ENCODE peak calls at places on chromosome 1, in eight cellular contexts. One of them, this sample, is unnamed.

GRCh38 chr1:202165267-202165941 is 5.0 kb upstream of the PTPN7 start:
- DNase-seq in adrenal gland: no peak
- DNase-seq in brain microvascular endothelial cell: no peak
- DNase-seq in BJ: no peak
- DNase-seq in aorta: no peak
- DNase-seq in CD8-positive, alpha-beta memory T cell: no peak
- DNase-seq in mucosa of descending colon: no peak
- DNase-seq in upper lobe of right lung: peak; percentile 57
- DNase-seq in this sample: no peak

GRCh38 chr1:225480825-225481434 is 53.1 kb upstream of the LBR start:
- DNase-seq in BJ: no peak
- DNase-seq in upper lobe of right lung: peak; percentile 71
- DNase-seq in CD8-positive, alpha-beta memory T cell: peak; percentile 63
- DNase-seq in adrenal gland: peak; percentile 62
- DNase-seq in aorta: peak; percentile 48
- DNase-seq in mucosa of descending colon: peak; percentile 86
- DNase-seq in brain microvascular endothelial cell: no peak
- DNase-seq in this sample: peak; percentile 81

GRCh38 chr1:190491404-190491803 is 13.7 kb upstream of the BRINP3 start:
- DNase-seq in BJ: no peak
- DNase-seq in upper lobe of right lung: no peak
- DNase-seq in adrenal gland: no peak
- DNase-seq in aorta: no peak
- DNase-seq in CD8-positive, alpha-beta memory T cell: no peak
- DNase-seq in mucosa of descending colon: no peak
- DNase-seq in brain microvascular endothelial cell: no peak
- DNase-seq in this sample: no peak

GRCh38 chr1:15617173-15617873 is at the start of gene DDI2:
- DNase-seq in adrenal gland: peak; percentile 97
- DNase-seq in mucosa of descending colon: peak; percentile 98
- DNase-seq in brain microvascular endothelial cell: peak; percentile 97
- DNase-seq in upper lobe of right lung: peak; percentile 98
- DNase-seq in BJ: peak; percentile 94
- DNase-seq in CD8-positive, alpha-beta memory T cell: peak; percentile 96
- DNase-seq in aorta: peak; percentile 98
- DNase-seq in this sample: peak; percentile 99

GRCh38 chr1:244325056-244325764 is 126.5 kb downstream of the ADSS2 start:
- DNase-seq in aorta: peak; percentile 69
- DNase-seq in mucosa of descending colon: no peak
- DNase-seq in brain microvascular endothelial cell: no peak
- DNase-seq in upper lobe of right lung: no peak
- DNase-seq in BJ: no peak
- DNase-seq in CD8-positive, alpha-beta memory T cell: peak; percentile 58
- DNase-seq in adrenal gland: no peak
- DNase-seq in this sample: peak; percentile 32

GRCh38 chr1:227899141-227899819 is 48.5 kb downstream of the WNT9A start:
- DNase-seq in BJ: no peak
- DNase-seq in brain microvascular endothelial cell: no peak
- DNase-seq in upper lobe of right lung: peak; percentile 51
- DNase-seq in mucosa of descending colon: peak; percentile 12
- DNase-seq in adrenal gland: no peak
- DNase-seq in aorta: peak; percentile 15
- DNase-seq in CD8-positive, alpha-beta memory T cell: no peak
- DNase-seq in this sample: no peak

GRCh38 chr1:185998391-185998790 is 264.2 kb downstream of the HMCN1 start:
- DNase-seq in upper lobe of right lung: no peak
- DNase-seq in adrenal gland: no peak
- DNase-seq in mucosa of descending colon: no peak
- DNase-seq in CD8-positive, alpha-beta memory T cell: no peak
- DNase-seq in brain microvascular endothelial cell: no peak
- DNase-seq in BJ: no peak
- DNase-seq in aorta: peak; percentile 46
- DNase-seq in this sample: no peak

GRCh38 chr1:202017385-202018225 is 7.2 kb downstream of the ELF3 start:
- DNase-seq in mucosa of descending colon: peak; percentile 89
- DNase-seq in aorta: no peak
- DNase-seq in brain microvascular endothelial cell: no peak
- DNase-seq in upper lobe of right lung: peak; percentile 81
- DNase-seq in CD8-positive, alpha-beta memory T cell: no peak
- DNase-seq in adrenal gland: no peak
- DNase-seq in BJ: no peak
- DNase-seq in this sample: peak; percentile 96

GRCh38 chr1:91712981-91713841 is 172.7 kb downstream of the TGFBR3 start:
- DNase-seq in CD8-positive, alpha-beta memory T cell: no peak
- DNase-seq in upper lobe of right lung: no peak
- DNase-seq in brain microvascular endothelial cell: peak; percentile 50
- DNase-seq in adrenal gland: no peak
- DNase-seq in mucosa of descending colon: peak; percentile 36
- DNase-seq in aorta: no peak
- DNase-seq in BJ: no peak
- DNase-seq in this sample: no peak

GRCh38 chr1:223707270-223708000 is 4.9 kb upstream of the CAPN2 start:
- DNase-seq in BJ: peak; percentile 97
- DNase-seq in aorta: peak; percentile 86
- DNase-seq in upper lobe of right lung: peak; percentile 76
- DNase-seq in CD8-positive, alpha-beta memory T cell: no peak
- DNase-seq in mucosa of descending colon: peak; percentile 74
- DNase-seq in brain microvascular endothelial cell: peak; percentile 99
- DNase-seq in adrenal gland: peak; percentile 92
- DNase-seq in this sample: peak; percentile 87

GRCh38 chr1:228060458-228061190 is 21.9 kb upstream of the ARF1 start:
- DNase-seq in CD8-positive, alpha-beta memory T cell: peak; percentile 43
- DNase-seq in mucosa of descending colon: peak; percentile 76
- DNase-seq in adrenal gland: no peak
- DNase-seq in brain microvascular endothelial cell: no peak
- DNase-seq in aorta: peak; percentile 38
- DNase-seq in upper lobe of right lung: peak; percentile 81
- DNase-seq in BJ: no peak
- DNase-seq in this sample: peak; percentile 31

GRCh38 chr1:27689423-27690173 is 17.6 kb upstream of the IFI6 start:
- DNase-seq in aorta: no peak
- DNase-seq in CD8-positive, alpha-beta memory T cell: no peak
- DNase-seq in BJ: no peak
- DNase-seq in upper lobe of right lung: no peak
- DNase-seq in mucosa of descending colon: no peak
- DNase-seq in adrenal gland: no peak
- DNase-seq in brain microvascular endothelial cell: peak; percentile 63
- DNase-seq in this sample: no peak

GRCh38 chr1:94646786-94647555 is 105.4 kb upstream of the F3 start:
- DNase-seq in upper lobe of right lung: no peak
- DNase-seq in adrenal gland: no peak
- DNase-seq in brain microvascular endothelial cell: no peak
- DNase-seq in BJ: no peak
- DNase-seq in CD8-positive, alpha-beta memory T cell: no peak
- DNase-seq in mucosa of descending colon: no peak
- DNase-seq in aorta: no peak
- DNase-seq in this sample: no peak

GRCh38 chr1:59057211-59057694 is 239.6 kb upstream of the FGGY start:
- DNase-seq in aorta: peak; percentile 75
- DNase-seq in CD8-positive, alpha-beta memory T cell: no peak
- DNase-seq in adrenal gland: peak; percentile 43
- DNase-seq in mucosa of descending colon: peak; percentile 50
- DNase-seq in upper lobe of right lung: no peak
- DNase-seq in brain microvascular endothelial cell: peak; percentile 90
- DNase-seq in BJ: peak; percentile 95
- DNase-seq in this sample: peak; percentile 61

GRCh38 chr1:107669996-107670395 is 295.0 kb downstream of the VAV3 start:
- DNase-seq in adrenal gland: peak; percentile 57
- DNase-seq in upper lobe of right lung: no peak
- DNase-seq in brain microvascular endothelial cell: no peak
- DNase-seq in CD8-positive, alpha-beta memory T cell: no peak
- DNase-seq in aorta: peak; percentile 49
- DNase-seq in mucosa of descending colon: peak; percentile 71
- DNase-seq in BJ: no peak
- DNase-seq in this sample: peak; percentile 52

GRCh38 chr1:21933397-21934248 is 3.5 kb downstream of the HSPG2 start:
- DNase-seq in aorta: peak; percentile 69
- DNase-seq in upper lobe of right lung: peak; percentile 88
- DNase-seq in CD8-positive, alpha-beta memory T cell: no peak
- DNase-seq in adrenal gland: peak; percentile 78
- DNase-seq in mucosa of descending colon: peak; percentile 64
- DNase-seq in BJ: no peak
- DNase-seq in brain microvascular endothelial cell: no peak
- DNase-seq in this sample: no peak

DNA sequence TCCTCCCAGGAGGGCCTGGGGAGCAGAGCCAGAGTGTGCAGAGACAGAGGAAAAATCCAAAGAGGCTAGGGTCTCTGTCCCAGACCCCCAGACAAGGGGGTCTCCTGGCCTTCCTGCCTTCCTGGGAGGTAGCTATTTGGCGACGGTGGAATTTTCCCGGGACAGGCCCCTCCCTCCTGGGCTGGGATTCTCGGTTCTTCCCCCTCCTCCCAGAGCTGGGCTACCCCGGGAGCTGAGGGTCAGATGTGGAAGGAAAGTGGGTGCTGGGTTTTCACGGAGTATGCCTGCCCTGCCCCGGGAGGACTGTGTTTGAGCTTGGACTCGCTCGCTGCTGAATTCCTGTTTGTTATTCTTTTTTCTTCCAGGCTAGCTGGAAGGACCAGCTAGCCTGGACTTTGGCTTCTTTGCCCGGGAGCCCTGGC is 770 bp downstream of the AMPD2 start:
- DNase-seq in brain microvascular endothelial cell: peak; percentile 49
- DNase-seq in upper lobe of right lung: peak; percentile 66
- DNase-seq in aorta: peak; percentile 71
- DNase-seq in mucosa of descending colon: peak; percentile 67
- DNase-seq in CD8-positive, alpha-beta memory T cell: no peak
- DNase-seq in adrenal gland: no peak
- DNase-seq in BJ: no peak
- DNase-seq in this sample: no peak
- H3K36me3 ChIP-seq in brain microvascular endothelial cell: no peaks in the 10 kb centered on the region
- H3K36me3 ChIP-seq in upper lobe of right lung: no peaks in the 10 kb centered on the region
- H3K36me3 ChIP-seq in aorta: no peaks in the 10 kb centered on the region
- H3K36me3 ChIP-seq in mucosa of descending colon: no peaks in the 10 kb centered on the region
- H3K36me3 ChIP-seq in CD8-positive, alpha-beta memory T cell: no peaks in the 10 kb centered on the region
- H3K36me3 ChIP-seq in adrenal gland: no peaks in the 10 kb centered on the region
- H3K36me3 ChIP-seq in BJ: peaks cover 1% of the 10 kb centered on the region
- H3K36me3 ChIP-seq in this sample: no peaks in the 10 kb centered on the region

GRCh38 chr1:44806025-44806703 is 987 bp downstream of the DYNLT4 start:
- DNase-seq in adrenal gland: no peak
- DNase-seq in brain microvascular endothelial cell: no peak
- DNase-seq in BJ: no peak
- DNase-seq in upper lobe of right lung: peak; percentile 70
- DNase-seq in mucosa of descending colon: peak; percentile 46
- DNase-seq in CD8-positive, alpha-beta memory T cell: peak; percentile 54
- DNase-seq in aorta: peak; percentile 57
- DNase-seq in this sample: no peak
- H3K36me3 ChIP-seq in adrenal gland: no peaks in the 10 kb centered on the region
- H3K36me3 ChIP-seq in brain microvascular endothelial cell: peaks cover 52% of the 10 kb centered on the region
- H3K36me3 ChIP-seq in BJ: peaks cover 37% of the 10 kb centered on the region
- H3K36me3 ChIP-seq in upper lobe of right lung: peaks cover 44% of the 10 kb centered on the region
- H3K36me3 ChIP-seq in mucosa of descending colon: no peaks in the 10 kb centered on the region
- H3K36me3 ChIP-seq in CD8-positive, alpha-beta memory T cell: peaks cover 29% of the 10 kb centered on the region
- H3K36me3 ChIP-seq in aorta: no peaks in the 10 kb centered on the region
- H3K36me3 ChIP-seq in this sample: peaks cover 8% of the 10 kb centered on the region

DNA sequence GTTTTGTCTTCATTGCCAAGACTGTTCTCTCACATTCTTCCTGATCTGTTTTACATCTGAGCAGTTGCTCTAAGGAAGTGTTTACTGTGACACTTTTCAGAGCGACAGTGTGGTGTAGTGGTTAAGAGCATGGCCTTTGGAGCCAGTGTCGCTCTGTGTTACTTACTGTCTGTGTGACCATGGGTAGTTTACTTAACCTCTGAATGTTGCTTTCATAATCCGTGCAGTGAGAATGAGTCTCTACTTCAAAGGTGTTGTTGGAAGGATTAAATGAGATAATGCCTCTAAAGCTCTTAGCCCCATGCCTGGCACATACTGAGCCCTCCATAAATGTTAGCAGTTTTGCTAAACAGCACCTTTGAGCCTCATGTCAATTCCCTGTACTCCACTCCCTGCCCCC is 35.9 kb upstream of the ZFP69B start:
- DNase-seq in brain microvascular endothelial cell: no peak
- DNase-seq in CD8-positive, alpha-beta memory T cell: no peak
- DNase-seq in mucosa of descending colon: no peak
- DNase-seq in aorta: no peak
- DNase-seq in BJ: no peak
- DNase-seq in upper lobe of right lung: no peak
- DNase-seq in adrenal gland: no peak
- DNase-seq in this sample: no peak
- H3K36me3 ChIP-seq in brain microvascular endothelial cell: peaks cover 9% of the 10 kb centered on the region
- H3K36me3 ChIP-seq in CD8-positive, alpha-beta memory T cell: peaks cover 88% of the 10 kb centered on the region
- H3K36me3 ChIP-seq in mucosa of descending colon: no peaks in the 10 kb centered on the region
- H3K36me3 ChIP-seq in aorta: peaks cover 8% of the 10 kb centered on the region
- H3K36me3 ChIP-seq in BJ: peaks cover 10% of the 10 kb centered on the region
- H3K36me3 ChIP-seq in upper lobe of right lung: peaks cover 83% of the 10 kb centered on the region
- H3K36me3 ChIP-seq in adrenal gland: no peaks in the 10 kb centered on the region
- H3K36me3 ChIP-seq in this sample: peaks cover 18% of the 10 kb centered on the region

GRCh38 chr1:114216431-114217173 is 62.9 kb upstream of the SYT6 start:
- DNase-seq in mucosa of descending colon: no peak
- DNase-seq in upper lobe of right lung: no peak
- DNase-seq in brain microvascular endothelial cell: no peak
- DNase-seq in BJ: no peak
- DNase-seq in CD8-positive, alpha-beta memory T cell: no peak
- DNase-seq in aorta: no peak
- DNase-seq in adrenal gland: no peak
- DNase-seq in this sample: no peak

GRCh38 chr1:114218397-114219237 is 64.9 kb upstream of the SYT6 start:
- DNase-seq in brain microvascular endothelial cell: no peak
- DNase-seq in mucosa of descending colon: no peak
- DNase-seq in upper lobe of right lung: no peak
- DNase-seq in aorta: no peak
- DNase-seq in adrenal gland: no peak
- DNase-seq in BJ: no peak
- DNase-seq in CD8-positive, alpha-beta memory T cell: no peak
- DNase-seq in this sample: no peak

GRCh38 chr1:114215426-114215825 is 61.8 kb upstream of the SYT6 start:
- DNase-seq in upper lobe of right lung: no peak
- DNase-seq in CD8-positive, alpha-beta memory T cell: no peak
- DNase-seq in adrenal gland: no peak
- DNase-seq in mucosa of descending colon: no peak
- DNase-seq in BJ: no peak
- DNase-seq in brain microvascular endothelial cell: no peak
- DNase-seq in aorta: no peak
- DNase-seq in this sample: no peak

GRCh38 chr1:114222920-114223319 is 69.3 kb upstream of the SYT6 start:
- DNase-seq in BJ: no peak
- DNase-seq in upper lobe of right lung: no peak
- DNase-seq in CD8-positive, alpha-beta memory T cell: no peak
- DNase-seq in adrenal gland: no peak
- DNase-seq in brain microvascular endothelial cell: no peak
- DNase-seq in aorta: no peak
- DNase-seq in mucosa of descending colon: no peak
- DNase-seq in this sample: no peak

DNA sequence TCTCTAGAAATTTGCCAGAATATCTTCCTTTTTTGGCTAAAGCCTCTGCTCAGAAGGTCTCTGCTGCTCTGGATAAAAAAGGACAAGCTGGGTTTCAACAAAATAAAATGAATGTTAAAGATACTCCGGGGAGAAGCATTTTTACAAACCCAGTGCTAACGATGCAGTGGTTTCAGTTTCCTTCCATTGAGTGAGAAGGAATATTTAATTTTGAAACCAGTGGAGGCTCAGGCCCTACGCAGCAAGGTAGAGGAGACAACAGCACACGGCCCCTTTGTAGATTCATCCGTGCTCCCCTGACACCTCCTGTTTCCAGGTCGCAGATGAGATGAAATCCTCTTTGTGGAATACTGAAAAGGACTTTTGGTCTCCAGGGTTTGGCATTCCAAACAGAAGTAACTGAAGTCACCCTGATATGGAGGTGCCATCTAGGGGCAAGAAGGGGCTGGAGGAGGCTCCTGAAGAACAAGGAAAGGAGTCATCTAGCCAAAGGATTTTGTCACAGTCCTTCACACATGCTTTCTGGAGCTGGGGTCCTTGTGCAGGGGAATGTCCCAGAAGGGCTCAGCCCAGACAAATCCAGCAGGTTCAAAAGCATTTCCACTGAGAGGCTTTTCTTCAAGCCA is 65.7 kb upstream of the SYT6 start:
- DNase-seq in aorta: no peak
- DNase-seq in adrenal gland: no peak
- DNase-seq in CD8-positive, alpha-beta memory T cell: no peak
- DNase-seq in upper lobe of right lung: no peak
- DNase-seq in mucosa of descending colon: no peak
- DNase-seq in brain microvascular endothelial cell: no peak
- DNase-seq in BJ: no peak
- DNase-seq in this sample: peak; percentile 7
- H3K36me3 ChIP-seq in aorta: no peaks in the 10 kb centered on the region
- H3K36me3 ChIP-seq in adrenal gland: no peaks in the 10 kb centered on the region
- H3K36me3 ChIP-seq in CD8-positive, alpha-beta memory T cell: no peaks in the 10 kb centered on the region
- H3K36me3 ChIP-seq in upper lobe of right lung: no peaks in the 10 kb centered on the region
- H3K36me3 ChIP-seq in mucosa of descending colon: no peaks in the 10 kb centered on the region
- H3K36me3 ChIP-seq in brain microvascular endothelial cell: no peaks in the 10 kb centered on the region
- H3K36me3 ChIP-seq in BJ: no peaks in the 10 kb centered on the region
- H3K36me3 ChIP-seq in this sample: no peaks in the 10 kb centered on the region